ENCODE peak calls at places on chromosomes 1 and 21, in eight cellular contexts. M, A, R, L, V, Y, Q and X are unnamed samples. For H3K27me3, the result is how much of the 10 kb centered on the place peaks cover.

GRCh38 chr21:25568230-25568629 is 39.1 kb downstream of the MRPL39 start:
- DNase-seq in A (peak), R (no peak), M (peak), L (no peak), V (peak), Q (peak), Y (no peak), X (peak)

GRCh38 chr21:25639167-25639921 is at the start of gene JAM2:
- DNase-seq in V (peak), A (peak), M (peak), Y (no peak), L (peak), R (no peak), Q (peak), X (peak)

GRCh38 chr1:97144527-97144926 is 422.9 kb downstream of the PTBP2 start:
- DNase-seq in V (peak), R (no peak), Q (no peak), A (no peak), Y (no peak), M (no peak), L (no peak), X (no peak)

GRCh38 chr1:102550729-102551384 is 554.1 kb upstream of the OLFM3 start:
- DNase-seq in Y (peak), R (no peak), A (no peak), V (peak), Q (no peak), L (no peak), M (no peak), X (no peak)

GRCh38 chr1:94101613-94101940 is 19.4 kb downstream of the ABCA4 start:
- DNase-seq in A (no peak), M (peak), Y (no peak), R (no peak), V (peak), Q (no peak), L (no peak), X (peak)

GRCh38 chr1:114033961-114034360 is 54.7 kb downstream of the OLFML3 start:
- DNase-seq in Q (no peak), R (no peak), L (no peak), Y (no peak), M (no peak), V (no peak), A (no peak), X (no peak)

GRCh38 chr1:53367503-53368313 is 39.8 kb upstream of the LRP8 start:
- DNase-seq in Y (no peak), M (no peak), L (peak), A (peak), R (peak), V (no peak), Q (no peak), X (no peak)

GRCh38 chr1:77039739-77040138 is 172.5 kb downstream of the ST6GALNAC5 start:
- DNase-seq in L (no peak), Q (no peak), V (peak), R (no peak), Y (no peak), A (no peak), M (no peak), X (peak)

GRCh38 chr1:109104364-109105151 is 9.4 kb upstream of the ELAPOR1 start:
- DNase-seq in M (no peak), R (no peak), Q (no peak), Y (no peak), V (peak), L (no peak), A (no peak), X (no peak)

GRCh38 chr1:25004355-25004754 is 74.3 kb upstream of the RUNX3 start:
- DNase-seq in Y (no peak), R (no peak), M (no peak), V (no peak), L (no peak), A (no peak), Q (no peak), X (no peak)

GRCh38 chr21:41762236-41762635 is 4.6 kb downstream of the RIPK4 start:
- DNase-seq in L (peak), R (no peak), Q (no peak), M (no peak), V (no peak), Y (peak), A (no peak), X (no peak)

GRCh38 chr1:27318137-27318536 is 3.8 kb upstream of the TMEM222 start:
- DNase-seq in M (no peak), V (no peak), L (no peak), Y (no peak), Q (no peak), R (no peak), A (no peak), X (no peak)

GRCh38 chr1:109499661-109500536 is 6.0 kb downstream of the CYB561D1 start:
- DNase-seq in R (peak), Y (no peak), Q (no peak), V (peak), A (peak), L (peak), M (peak), X (no peak)

GRCh38 chr1:47508900-47509488 is 71.2 kb downstream of the FOXD2 start:
- DNase-seq in V (no peak), M (no peak), L (peak), Y (no peak), Q (no peak), A (peak), R (no peak), X (no peak)

GRCh38 chr1:235293322-235293942 is 34.5 kb downstream of the ARID4B start:
- DNase-seq in A (no peak), Y (no peak), L (no peak), R (no peak), M (no peak), V (no peak), Q (no peak), X (no peak)

GRCh38 chr1:56029329-56030003 is 549.9 kb downstream of the PLPP3 start:
- DNase-seq in M (no peak), V (peak), L (no peak), R (no peak), Y (no peak), A (peak), Q (no peak), X (no peak)

GRCh38 chr1:107914144-107914543 is 50.8 kb downstream of the VAV3 start:
- DNase-seq in R (peak), M (no peak), V (no peak), Y (no peak), L (no peak), A (no peak), Q (no peak), X (no peak)

GRCh38 chr1:24964811-24965570 is 34.9 kb upstream of the RUNX3 start:
- DNase-seq in Q (peak), A (peak), L (peak), M (peak), Y (no peak), V (peak), R (peak), X (no peak)

GRCh38 chr21:26127918-26128317 is 42.7 kb downstream of the APP start:
- DNase-seq in Y (no peak), R (no peak), M (no peak), Q (no peak), A (no peak), L (no peak), V (peak), X (no peak)

GRCh38 chr1:78606274-78606673 is 14.0 kb upstream of the IFI44L start:
- DNase-seq in V (no peak), Y (no peak), R (no peak), L (no peak), Q (no peak), A (no peak), M (no peak), X (no peak)

GRCh38 chr1:220706921-220707559 is 16.9 kb downstream of the C1orf115 start:
- DNase-seq in M (no peak), R (no peak), V (no peak), Y (no peak), L (no peak), A (no peak), Q (no peak), X (no peak)

GRCh38 chr1:92833840-92834239 is 2.0 kb downstream of the RPL5 start:
- DNase-seq in Y (no peak), A (no peak), L (no peak), V (no peak), Q (no peak), M (no peak), R (no peak), X (no peak)

GRCh38 chr1:91856996-91857395 is 29.0 kb downstream of the TGFBR3 start:
- DNase-seq in Q (no peak), L (no peak), A (no peak), Y (no peak), R (no peak), M (no peak), V (no peak), X (no peak)

GRCh38 chr1:237013608-237014007 is 9.4 kb upstream of the MT1HL1 start:
- DNase-seq in A (no peak), V (no peak), M (no peak), Y (no peak), L (no peak), R (no peak), Q (no peak), X (no peak)

GRCh38 chr21:13854638-13855037 is 245.1 kb downstream of the POTED start:
- DNase-seq in V (no peak), M (no peak), R (no peak), L (no peak), Q (no peak), Y (no peak), A (no peak), X (no peak)

GRCh38 chr1:26418865-26419349 is 8.3 kb downstream of the LIN28A start:
- DNase-seq in Y (peak), R (no peak), M (no peak), V (no peak), Q (no peak), A (no peak), L (no peak), X (no peak)

GRCh38 chr1:118132000-118132399 is 53.0 kb downstream of the SPAG17 start:
- DNase-seq in Q (no peak), V (no peak), A (no peak), R (no peak), L (no peak), M (no peak), Y (no peak), X (no peak)

GRCh38 chr1:197481101-197481500 is 213.0 kb downstream of the CRB1 start:
- DNase-seq in V (no peak), M (no peak), Y (no peak), L (no peak), A (no peak), Q (no peak), R (no peak), X (no peak)

GRCh38 chr1:3729594-3730555 is 22.4 kb upstream of the CCDC27 start:
- DNase-seq in L (no peak), M (peak), Q (peak), V (no peak), A (no peak), R (no peak), Y (no peak), X (no peak)

GRCh38 chr1:50599546-50599945 is 176.3 kb upstream of the DMRTA2 start:
- DNase-seq in L (no peak), R (no peak), V (no peak), Q (no peak), Y (no peak), A (no peak), M (no peak), X (no peak)

GRCh38 chr1:245386321-245387002 is 231.7 kb downstream of the KIF26B start:
- DNase-seq in M (no peak), A (no peak), L (no peak), V (no peak), Y (no peak), R (no peak), Q (no peak), X (no peak)

GRCh38 chr1:163170975-163171676 is 31.6 kb downstream of the RGS5 start:
- DNase-seq in A (no peak), L (no peak), M (no peak), V (peak), Y (no peak), Q (no peak), R (no peak), X (no peak)

GRCh38 chr21:38990424-38990794 is 184.7 kb downstream of the ETS2 start:
- DNase-seq in Y (no peak), M (no peak), Q (no peak), R (peak), A (peak), V (no peak), L (no peak), X (no peak)

GRCh38 chr1:16120940-16121410 is 34.9 kb downstream of the EPHA2 start:
- DNase-seq in Q (no peak), L (peak), A (no peak), M (no peak), Y (no peak), V (no peak), R (peak), X (no peak)

DNA sequence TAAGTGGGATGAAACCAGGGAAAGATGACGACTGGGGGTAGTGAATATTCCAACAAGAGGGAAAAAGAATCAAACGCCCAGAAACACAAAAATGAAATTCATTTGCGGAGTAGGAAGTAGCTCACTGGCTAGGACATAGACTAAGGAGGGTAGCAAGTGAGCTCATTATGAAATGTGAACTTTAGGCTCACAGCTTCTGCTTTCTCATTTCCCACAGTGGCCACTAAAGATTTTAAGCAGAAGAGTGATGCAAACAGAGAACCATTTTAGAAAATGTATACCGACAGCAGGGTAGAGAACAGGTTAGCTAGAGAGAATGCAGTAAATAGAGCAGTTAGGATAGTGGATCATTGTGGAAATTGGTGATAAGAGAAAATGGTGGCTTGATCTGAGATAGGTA is 3.5 kb downstream of the CD48 start:
- DNase-seq in A (no peak), Y (no peak), V (no peak), L (no peak), M (no peak), R (no peak), Q (no peak), X (no peak)
- TF ChIP-seq POLR2A in A (no peak), Y (no peak), V (no peak), L (no peak), M (no peak), R (no peak), Q (no peak), X (no peak)

GRCh38 chr1:7633521-7634245 is 137.4 kb upstream of the VAMP3 start:
- DNase-seq in L (no peak), M (no peak), Q (peak), V (no peak), Y (no peak), R (no peak), A (no peak), X (no peak)

GRCh38 chr1:7636801-7637526 is 134.1 kb upstream of the VAMP3 start:
- DNase-seq in A (no peak), R (no peak), L (no peak), Y (no peak), M (no peak), V (no peak), Q (peak), X (no peak)

GRCh38 chr1:7632681-7633080 is 138.4 kb upstream of the VAMP3 start:
- DNase-seq in Q (peak), A (no peak), R (no peak), M (no peak), L (no peak), V (no peak), Y (no peak), X (no peak)

GRCh38 chr1:7632126-7632525 is 139.0 kb upstream of the VAMP3 start:
- DNase-seq in R (no peak), L (no peak), M (no peak), Y (no peak), A (no peak), V (no peak), Q (peak), X (no peak)

DNA sequence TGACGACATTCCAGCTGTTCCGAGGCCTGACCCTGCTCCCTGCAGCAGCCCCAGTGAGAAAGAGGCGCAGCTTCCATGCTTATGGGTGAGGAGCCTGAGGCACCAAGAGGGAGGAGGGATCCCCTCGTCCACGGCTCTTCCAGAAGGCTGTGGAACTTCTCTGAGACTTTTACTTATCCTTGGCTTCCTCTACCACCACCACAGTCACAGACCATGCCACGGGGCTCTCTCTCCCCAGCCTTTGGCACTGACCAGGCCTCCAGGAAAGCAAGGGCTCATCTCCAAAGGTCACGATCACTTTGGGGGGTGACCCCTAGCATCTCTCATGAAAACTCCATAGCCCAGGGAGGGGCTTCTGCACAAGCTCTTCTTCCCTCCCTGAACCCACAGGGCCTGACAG is 136.3 kb upstream of the VAMP3 start:
- DNase-seq in V (no peak), Q (peak), M (no peak), Y (no peak), L (no peak), A (no peak), R (no peak), X (no peak)
- H3K27me3 ChIP-seq in V (under half), Q (under half), M (under half), Y (under half), L (under half), A (under half), R (under half), X (under half)

DNA sequence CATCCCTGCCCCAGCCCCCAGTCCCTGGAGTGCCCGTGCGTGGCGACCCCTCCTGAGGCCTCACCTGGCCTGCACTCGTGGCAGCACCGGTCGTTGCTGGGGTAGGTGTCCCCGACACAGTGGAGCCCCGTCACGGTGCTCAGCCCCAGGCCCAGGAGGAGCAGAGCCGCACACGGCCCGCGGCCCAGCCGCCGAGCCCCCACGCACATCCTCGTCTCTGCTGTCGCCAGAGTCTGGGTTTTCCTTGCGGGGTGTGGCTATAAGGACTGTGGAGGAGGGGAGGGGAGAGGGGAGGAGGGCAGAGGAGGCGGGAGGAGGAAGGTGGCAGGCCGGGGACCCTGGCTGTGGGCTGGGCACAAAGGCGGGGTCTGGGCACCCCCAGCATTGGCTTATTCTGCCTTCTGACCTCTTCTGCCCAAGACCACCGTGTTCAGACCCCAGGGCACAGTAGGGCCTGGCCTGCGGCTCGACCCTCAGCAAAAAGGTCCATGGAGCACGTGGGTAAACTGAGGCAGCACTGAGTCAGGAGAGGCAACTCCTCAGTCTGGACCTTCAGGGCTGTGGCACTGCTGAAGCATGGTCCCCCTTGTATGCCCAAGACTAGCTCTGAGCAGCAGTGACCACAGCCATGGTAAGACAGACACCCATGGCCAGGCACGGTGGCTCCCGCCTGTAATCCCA is at the start of gene TNFRSF4:
- DNase-seq in Q (peak), Y (no peak), M (no peak), A (no peak), R (no peak), L (no peak), V (no peak), X (no peak)
- TF ChIP-seq POLR2A in Q (no peak), Y (no peak), M (no peak), A (no peak), R (no peak), L (no peak), V (no peak), X (no peak)

DNA sequence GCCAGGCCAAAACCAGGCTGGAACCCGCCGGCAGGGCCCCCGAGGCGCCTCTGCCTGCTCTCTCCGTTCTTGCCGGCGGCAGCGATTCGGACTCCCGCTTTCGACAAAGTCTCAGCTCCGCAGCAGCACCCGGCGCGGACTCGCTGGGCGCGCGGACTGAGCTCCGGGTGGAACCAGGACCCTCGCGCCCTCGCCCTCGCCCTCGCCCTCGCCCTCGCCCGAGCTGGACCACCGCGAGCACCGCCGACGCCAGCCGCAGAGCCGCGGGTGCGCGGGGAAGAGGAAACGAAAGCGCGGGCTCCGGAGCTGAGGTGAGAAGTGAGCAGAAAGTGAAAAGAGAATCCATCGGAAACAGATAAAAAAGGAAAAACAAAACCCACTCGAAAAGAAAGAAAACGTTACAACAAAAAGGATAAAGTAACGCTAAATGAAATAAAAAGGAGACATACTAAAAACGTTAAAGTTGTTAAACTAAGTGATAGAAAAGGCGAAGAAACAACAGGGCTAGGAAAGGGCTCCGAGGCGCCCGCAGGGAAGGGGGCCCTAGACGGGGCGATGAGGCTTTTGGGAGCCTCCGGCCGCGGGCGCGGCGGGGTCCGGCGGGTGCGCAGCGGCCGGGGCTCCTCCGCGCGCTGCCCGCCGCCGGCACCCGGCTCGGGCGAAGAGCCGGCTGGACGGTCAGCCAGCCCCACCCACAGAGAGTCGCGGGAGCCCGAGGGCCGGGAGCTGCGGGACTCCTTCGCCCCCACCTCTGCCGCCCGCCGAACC is 64.8 kb downstream of the MEF2D start:
- DNase-seq in L (no peak), Q (no peak), M (no peak), V (no peak), A (no peak), R (peak), Y (no peak), X (no peak)
- H3K27me3 ChIP-seq in L (half or more), Q (half or more), M (half or more), V (half or more), A (half or more), R (half or more), Y (half or more), X (under half)

GRCh38 chr1:168225476-168226190 is at the start of gene SFT2D2:
- DNase-seq in Q (peak), Y (no peak), M (peak), A (peak), R (peak), V (peak), L (peak), X (peak)
- TF ChIP-seq POLR2A in Q (peak), Y (peak), M (no peak), A (peak), R (peak), V (peak), L (peak), X (peak)

GRCh38 chr1:204494281-204495077 is at the start of gene PIK3C2B:
- DNase-seq in V (peak), L (peak), A (peak), M (peak), Q (peak), Y (peak), R (peak), X (peak)
- H3K27me3 ChIP-seq in V (under half), L (under half), A (under half), M (under half), Q (under half), Y (under half), R (under half), X (under half)

DNA sequence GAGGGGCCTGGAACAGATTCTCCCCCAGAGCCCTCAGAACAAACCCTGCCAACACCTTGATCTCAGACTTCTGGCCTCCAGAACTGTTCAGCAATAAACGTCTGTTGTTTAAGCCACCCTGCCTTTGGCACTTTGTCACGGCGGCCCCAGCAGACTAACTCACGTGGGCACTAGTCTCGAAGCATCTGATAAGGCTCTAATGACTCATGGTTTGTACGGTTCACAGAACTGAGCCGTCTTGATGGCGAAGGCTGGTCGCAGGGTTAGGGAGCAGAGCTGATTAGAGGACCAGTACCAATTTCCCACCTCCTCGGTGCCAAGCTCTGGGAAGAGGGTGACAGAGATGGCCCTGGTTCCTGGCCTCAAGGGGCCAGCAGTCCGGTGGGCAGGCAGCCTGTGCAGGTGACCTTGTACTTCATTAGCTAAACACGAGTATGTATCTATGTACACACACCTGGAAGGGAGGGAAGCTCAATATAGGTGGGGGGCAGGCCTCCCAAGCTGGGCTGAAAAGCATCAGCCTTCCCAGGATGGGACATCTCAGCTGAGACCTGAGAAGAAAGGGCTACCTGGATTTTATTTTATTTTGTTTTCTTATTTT is 112.8 kb downstream of the MRPS6 start:
- DNase-seq in V (no peak), L (peak), M (peak), A (no peak), R (peak), Q (no peak), Y (no peak), X (no peak)
- TF ChIP-seq POLR2A in V (no peak), L (no peak), M (no peak), A (no peak), R (no peak), Q (no peak), Y (no peak), X (no peak)